ENCODE peak calls at places on chromosomes 5 and 9, in five cellular contexts. X, N, Z, K and Q are unnamed samples.

GRCh38 chr9:88979021-88979420 is 12.2 kb upstream of the S1PR3 start:
- DNase-seq in N (no peak), K (no peak), Z (no peak), X (no peak), Q (no peak)

GRCh38 chr9:124410321-124410913 is 4.8 kb downstream of the PSMB7 start:
- DNase-seq in N (no peak), Z (no peak), K (no peak), X (peak; percentile 33), Q (no peak)

GRCh38 chr9:75417471-75417870 is 329.2 kb downstream of the OSTF1 start:
- DNase-seq in K (no peak), Z (no peak), X (no peak), N (no peak), Q (no peak)

GRCh38 chr5:691817-692529 is 1.2 kb downstream of the TPPP start:
- DNase-seq in K (no peak), X (no peak), Z (no peak), N (no peak), Q (no peak)

GRCh38 chr9:7313389-7313788 is 486.2 kb downstream of the DMAC1 start:
- DNase-seq in X (no peak), K (no peak), N (no peak), Z (no peak), Q (no peak)

GRCh38 chr5:141692533-141692888 is 10.5 kb upstream of the ARAP3 start:
- DNase-seq in K (no peak), X (no peak), Z (no peak), N (no peak), Q (no peak)

GRCh38 chr9:127940598-127940997 is 2.9 kb upstream of the DPM2 start:
- DNase-seq in X (no peak), Z (no peak), K (no peak), N (no peak), Q (no peak)

GRCh38 chr5:95543017-95543705 is 11.6 kb downstream of the SKIC3 start:
- DNase-seq in Z (no peak), N (no peak), X (no peak), K (no peak), Q (no peak)

GRCh38 chr5:72228957-72229356 is 91.1 kb downstream of the MRPS27 start:
- DNase-seq in Z (no peak), N (peak; percentile 32), K (no peak), X (no peak), Q (no peak)

GRCh38 chr5:17184596-17184995 is 32.8 kb upstream of the BASP1 start:
- DNase-seq in N (no peak), Z (no peak), K (no peak), X (peak; percentile 25), Q (no peak)

GRCh38 chr9:14983599-14983998 is 73.4 kb upstream of the FREM1 start:
- DNase-seq in X (no peak), N (no peak), K (no peak), Z (no peak), Q (no peak)

GRCh38 chr9:2179557-2179956 is 164.4 kb downstream of the SMARCA2 start:
- DNase-seq in K (no peak), N (no peak), Z (no peak), X (no peak), Q (no peak)

GRCh38 chr5:139655727-139656271 is 7.7 kb downstream of the CXXC5 start:
- DNase-seq in X (peak; percentile 66), K (no peak), N (no peak), Z (no peak), Q (no peak)

GRCh38 chr5:16733597-16733996 is 116.8 kb upstream of the RETREG1 start:
- DNase-seq in N (no peak), Z (no peak), K (no peak), X (no peak), Q (no peak)

GRCh38 chr5:143314664-143315063 is 88.8 kb downstream of the NR3C1 start:
- DNase-seq in K (no peak), Z (peak; percentile 81), X (peak; percentile 84), N (no peak), Q (no peak)

GRCh38 chr5:1516615-1517601 is 6.9 kb downstream of the LPCAT1 start:
- DNase-seq in Z (peak; percentile 29), X (peak; percentile 66), N (no peak), K (no peak), Q (peak; percentile 86)

GRCh38 chr5:141870871-141871270 is 7.3 kb downstream of the PCDH1 start:
- DNase-seq in X (no peak), Z (no peak), N (no peak), K (no peak), Q (no peak)

GRCh38 chr5:76982450-76982849 is 29.6 kb downstream of the CRHBP start:
- DNase-seq in Z (no peak), N (no peak), X (no peak), K (no peak), Q (no peak)

GRCh38 chr9:78932849-78933627 is 636.1 kb downstream of the PSAT1 start:
- DNase-seq in N (no peak), K (peak; percentile 77), X (peak; percentile 68), Z (peak; percentile 37), Q (peak; percentile 13)

GRCh38 chr9:135468866-135469521 is 10.6 kb upstream of the PPP1R26 start:
- DNase-seq in X (no peak), K (peak; percentile 16), Z (peak; percentile 34), N (no peak), Q (no peak)

GRCh38 chr9:4662989-4663792 is 1.1 kb downstream of the PLPP6 start:
- DNase-seq in N (no peak), X (no peak), K (no peak), Z (no peak), Q (no peak)

GRCh38 chr9:4663956-4664355 is 1.9 kb downstream of the PLPP6 start:
- DNase-seq in X (no peak), K (no peak), N (no peak), Z (no peak), Q (no peak)

GRCh38 chr9:4662108-4662988 is at the start of gene PLPP6:
- DNase-seq in K (peak; percentile 46), N (peak; percentile 78), Z (peak; percentile 64), X (peak; percentile 82), Q (no peak)

GRCh38 chr9:4657426-4658159 is 4.5 kb upstream of the PLPP6 start:
- DNase-seq in X (no peak), Z (no peak), N (no peak), K (no peak), Q (no peak)

DNA sequence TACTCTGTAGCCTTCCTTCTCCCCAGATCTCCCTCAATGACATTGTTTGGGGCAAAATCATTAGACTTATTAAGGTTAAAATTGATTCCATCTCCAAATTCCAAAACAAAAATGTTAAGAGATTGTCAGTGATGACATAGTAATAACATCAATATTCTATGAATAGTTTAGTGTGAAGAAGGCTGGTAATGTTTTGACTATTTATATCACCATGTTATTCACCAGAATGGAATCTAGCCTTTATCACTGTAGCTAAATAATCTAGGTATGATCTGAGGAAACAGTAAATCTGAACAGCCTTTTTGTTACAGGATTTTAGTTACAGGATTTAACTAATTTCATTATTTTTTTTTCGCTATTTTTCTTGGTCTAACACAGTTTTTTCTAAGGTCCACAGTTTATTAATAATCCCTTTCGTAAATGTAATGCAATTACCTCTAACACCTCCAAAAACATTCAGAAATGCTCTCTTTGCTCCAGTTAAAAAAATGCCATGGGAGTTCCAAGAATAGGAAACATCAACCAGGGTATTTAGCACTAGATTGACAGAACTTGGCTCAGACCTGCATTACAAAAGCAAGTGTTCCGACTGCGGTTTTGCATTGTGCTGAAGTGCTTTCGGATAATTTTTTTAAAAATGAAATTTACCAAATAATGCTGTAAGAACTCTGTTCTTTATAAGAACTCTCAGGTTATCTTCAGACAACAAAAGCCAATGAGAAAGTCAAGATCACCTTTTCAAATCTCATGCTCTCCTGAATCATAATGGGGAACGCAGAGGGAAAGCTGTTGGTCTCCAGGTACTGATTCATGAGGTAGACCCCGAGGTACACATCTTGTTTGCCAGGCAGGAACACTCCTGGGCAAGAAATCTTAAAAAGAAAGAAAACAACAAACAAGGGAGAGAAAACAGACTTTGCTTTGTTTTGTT is 664 bp upstream of the PLPP6 start:
- DNase-seq in X (no peak), K (no peak), Z (no peak), N (no peak), Q (no peak)
- H3K4me3 ChIP-seq in X (peak overlapping the region; percentile 61), K (peak overlapping the region; percentile 75), Z (peak overlapping the region; percentile 81), N (peak overlapping the region; percentile 70), Q (peak overlapping the region; percentile 84)

DNA sequence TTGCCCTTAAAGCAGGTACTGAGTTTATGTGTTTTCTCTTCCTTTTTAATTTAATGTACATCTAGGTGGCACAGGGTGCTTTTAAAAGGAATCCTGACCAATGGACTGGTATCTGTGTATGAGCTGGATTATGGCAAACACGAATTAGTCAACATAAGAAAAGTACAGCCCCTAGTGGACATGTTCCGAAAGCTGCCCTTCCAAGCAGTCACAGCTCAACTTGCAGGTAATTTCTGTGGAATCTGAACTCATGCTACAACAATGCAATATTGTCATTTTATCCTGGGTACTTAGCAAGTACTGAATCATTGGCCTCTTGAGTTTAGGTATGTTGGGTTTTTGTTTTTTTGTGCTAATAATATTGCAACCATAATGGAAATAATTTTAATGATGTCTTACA is 14.4 kb upstream of the TMOD1 start:
- DNase-seq in X (no peak), Z (no peak), K (no peak), N (no peak), Q (no peak)
- TF ChIP-seq CTCF in X (peak; percentile 48), Z (peak; percentile 67), K (peak; percentile 51), N (no peak), Q (peak; percentile 37)

DNA sequence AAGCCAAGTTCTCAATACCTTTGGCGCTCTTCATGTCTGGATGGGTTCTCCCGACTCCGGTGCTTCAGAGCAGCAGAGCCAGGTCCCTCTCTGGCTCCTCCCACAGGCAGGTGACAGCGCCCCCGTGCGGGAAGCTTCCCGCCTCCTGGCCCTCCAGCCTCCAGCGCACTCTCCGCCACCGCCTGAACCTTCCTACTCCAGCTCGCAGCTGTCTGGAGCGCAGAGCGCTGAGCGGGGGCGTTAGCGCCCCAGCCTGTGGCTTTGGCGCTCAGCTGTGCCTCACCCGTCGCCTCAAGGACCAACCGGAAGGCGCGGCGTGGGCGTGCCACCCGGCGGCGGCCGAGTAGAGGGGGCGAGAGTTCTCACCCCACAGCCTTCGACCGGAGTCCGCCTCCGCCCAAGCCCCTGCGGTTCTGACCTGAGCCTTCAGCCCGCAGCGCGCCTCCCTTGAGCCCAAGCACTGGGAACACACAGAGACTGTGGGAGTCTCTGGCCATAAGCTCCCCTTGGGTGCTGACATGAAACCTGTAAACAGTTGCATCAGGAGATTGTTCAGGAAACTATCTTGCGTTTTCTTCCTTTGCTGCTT is at the start of gene SLCO4C1:
- DNase-seq in K (no peak), X (peak; percentile 61), N (no peak), Z (peak; percentile 12), Q (peak; percentile 50)
- H3K4me3 ChIP-seq in K (peak within 1 kb of the TSS; percentile 19), X (peak within 1 kb of the TSS; percentile 46), N (peak within 1 kb of the TSS; percentile 49), Z (peak within 1 kb of the TSS; percentile 59), Q (peak within 1 kb of the TSS; percentile 95)

GRCh38 chr5:108748354-108749129 is 845 bp downstream of the FER start:
- DNase-seq in Z (peak; percentile 99), X (peak; percentile 100), N (peak; percentile 99), K (peak; percentile 96), Q (peak; percentile 85)
- TF ChIP-seq CTCF in Z (peak; percentile 22), X (no peak), N (peak; percentile 16), K (no peak), Q (peak; percentile 21)

GRCh38 chr9:136687721-136688223 is 515 bp upstream of the AGPAT2 start:
- DNase-seq in N (peak; percentile 70), Z (no peak), K (no peak), X (no peak), Q (no peak)
- H3K4me3 ChIP-seq in N (peak overlapping the region; percentile 81), Z (peak overlapping the region; percentile 17), K (no peak overlapping the region), X (no peak overlapping the region), Q (no peak overlapping the region)